ENCODE peak calls at places on chromosomes 4 and X, in seven cellular contexts. N is neural crest cell, L is COR-L47, K is fibroblast of the conjunctiva, V is spleen, M is HCT116, A is astrocyte. W is an unnamed sample.

GRCh38 chrX:9562851-9563250 is 98.0 kb downstream of the TBL1X start:
- DNase-seq in N (no peak), L (no peak), K (peak), V (no peak), M (no peak), A (peak), W (peak)

GRCh38 chr4:4533461-4534169 is 8.2 kb downstream of the STX18 start:
- DNase-seq in N (no peak), L (no peak), K (no peak), V (no peak), M (no peak), A (no peak), W (no peak)

GRCh38 chrX:19121898-19122640 is at the start of gene ADGRG2:
- DNase-seq in N (peak), L (no peak), K (no peak), V (no peak), M (no peak), A (peak), W (peak)

GRCh38 chr4:54625391-54625790 is 32.4 kb upstream of the KIT start:
- DNase-seq in N (no peak), L (no peak), K (no peak), V (no peak), M (no peak), A (no peak), W (no peak)

GRCh38 chrX:13473666-13474516 is 95.5 kb upstream of the EGFL6 start:
- DNase-seq in N (no peak), L (no peak), K (no peak), V (no peak), M (no peak), A (no peak), W (peak)

GRCh38 chrX:69153060-69153730 is 12.1 kb downstream of the PJA1 start:
- DNase-seq in N (peak), L (no peak), K (no peak), V (peak), M (no peak), A (no peak), W (peak)

GRCh38 chrX:10564484-10564883 is 55.9 kb downstream of the MID1 start:
- DNase-seq in N (no peak), L (no peak), K (no peak), V (no peak), M (no peak), A (no peak), W (no peak)

GRCh38 chrX:72296991-72297390 is 8.7 kb downstream of the CITED1 start:
- DNase-seq in N (no peak), L (no peak), K (no peak), V (no peak), M (no peak), A (no peak), W (no peak)

GRCh38 chr4:54913751-54914526 is 211.5 kb downstream of the KDR start:
- DNase-seq in N (no peak), L (no peak), K (no peak), V (no peak), M (no peak), A (no peak), W (no peak)

GRCh38 chr4:112102875-112103370 is 42.3 kb upstream of the FAM241A start:
- DNase-seq in N (no peak), L (no peak), K (no peak), V (no peak), M (no peak), A (no peak), W (no peak)

GRCh38 chrX:123607270-123607669 is 125.6 kb downstream of the THOC2 start:
- DNase-seq in N (no peak), L (no peak), K (no peak), V (no peak), M (no peak), A (no peak), W (no peak)

GRCh38 chrX:103361798-103362197 is 5.5 kb downstream of the TCEAL9 start:
- DNase-seq in N (no peak), L (no peak), K (no peak), V (no peak), M (no peak), A (no peak), W (no peak)

GRCh38 chrX:63428348-63428747 is 77.2 kb upstream of the SPIN4 start:
- DNase-seq in N (no peak), L (no peak), K (no peak), V (no peak), M (no peak), A (peak), W (peak)

GRCh38 chr4:173231916-173232315 is 63.3 kb downstream of the GALNT7 start:
- DNase-seq in N (no peak), L (no peak), K (no peak), V (no peak), M (no peak), A (no peak), W (peak)

GRCh38 chrX:111896148-111896547 is 20.2 kb downstream of the TRPC5OS start:
- DNase-seq in N (no peak), L (no peak), K (no peak), V (no peak), M (no peak), A (no peak), W (no peak)

GRCh38 chr4:151195801-151196200 is 81.2 kb upstream of the PRSS48 start:
- DNase-seq in N (no peak), L (no peak), K (peak), V (no peak), M (no peak), A (peak), W (peak)

GRCh38 chr4:11194431-11194830 is 234.3 kb downstream of the HS3ST1 start:
- DNase-seq in N (no peak), L (no peak), K (no peak), V (no peak), M (no peak), A (peak), W (no peak)

GRCh38 chr4:40576651-40577480 is 52.8 kb downstream of the RBM47 start:
- DNase-seq in N (no peak), L (no peak), K (peak), V (peak), M (peak), A (peak), W (peak)

GRCh38 chr4:128635141-128635911 is 174.2 kb upstream of the JADE1 start:
- DNase-seq in N (no peak), L (peak), K (no peak), V (no peak), M (no peak), A (peak), W (peak)

GRCh38 chrX:24553016-24553415 is 87.9 kb downstream of the PDK3 start:
- DNase-seq in N (no peak), L (no peak), K (peak), V (no peak), M (no peak), A (no peak), W (no peak)

GRCh38 chr4:105179539-105180401 is 33.1 kb downstream of the TET2 start:
- DNase-seq in N (no peak), L (no peak), K (no peak), V (no peak), M (no peak), A (peak), W (peak)